ENCODE peak calls at places on chromosome 14, in ten cellular contexts. S, U, P, N, O, W, D, Q, X and B are unnamed samples.

GRCh38 chr14:71245659-71246361 is 338.6 kb downstream of the PCNX1 start:
- DNase-seq in S (no peak), U (no peak), P (no peak), N (no peak), O (no peak), W (no peak), D (no peak), Q (no peak), X (no peak), B (no peak)

GRCh38 chr14:29648045-29648444 is 279.6 kb downstream of the PRKD1 start:
- DNase-seq in S (no peak), U (no peak), P (no peak), N (no peak), O (peak), W (no peak), D (no peak), Q (no peak), X (peak), B (no peak)

GRCh38 chr14:103155013-103155412 is 31.8 kb downstream of the TNFAIP2 start:
- DNase-seq in S (peak), U (no peak), P (peak), N (peak), O (no peak), W (no peak), D (peak), Q (peak), X (peak), B (no peak)

GRCh38 chr14:89427426-89428162 is 10.6 kb upstream of the FOXN3 start:
- DNase-seq in S (no peak), U (no peak), P (no peak), N (no peak), O (no peak), W (no peak), D (no peak), Q (no peak), X (peak), B (no peak)

GRCh38 chr14:75334191-75335051 is 55.8 kb downstream of the FOS start:
- DNase-seq in S (no peak), U (no peak), P (no peak), N (peak), O (no peak), W (no peak), D (peak), Q (no peak), X (peak), B (no peak)

GRCh38 chr14:92654206-92654901 is 94.1 kb downstream of the LGMN start:
- DNase-seq in S (no peak), U (no peak), P (no peak), N (no peak), O (no peak), W (no peak), D (no peak), Q (no peak), X (no peak), B (no peak)

GRCh38 chr14:71250791-71251190 is 343.5 kb downstream of the PCNX1 start:
- DNase-seq in S (no peak), U (no peak), P (no peak), N (no peak), O (no peak), W (no peak), D (no peak), Q (no peak), X (peak), B (no peak)

GRCh38 chr14:76201162-76201561 is 49.4 kb downstream of the GPATCH2L start:
- DNase-seq in S (peak), U (no peak), P (no peak), N (no peak), O (peak), W (peak), D (no peak), Q (no peak), X (peak), B (peak)

GRCh38 chr14:72070458-72070857 is 138.2 kb downstream of the RGS6 start:
- DNase-seq in S (no peak), U (no peak), P (no peak), N (no peak), O (no peak), W (no peak), D (no peak), Q (no peak), X (no peak), B (no peak)

GRCh38 chr14:22469541-22470303 is 119.3 kb downstream of the DAD1 start:
- DNase-seq in S (no peak), U (no peak), P (no peak), N (no peak), O (no peak), W (no peak), D (no peak), Q (no peak), X (no peak), B (no peak)

GRCh38 chr14:22472466-22472865 is 116.6 kb downstream of the DAD1 start:
- DNase-seq in S (no peak), U (no peak), P (no peak), N (no peak), O (no peak), W (no peak), D (no peak), Q (no peak), X (no peak), B (no peak)

GRCh38 chr14:22472935-22473854 is 115.8 kb downstream of the DAD1 start:
- DNase-seq in S (peak), U (peak), P (peak), N (peak), O (no peak), W (no peak), D (no peak), Q (peak), X (peak), B (no peak)

GRCh38 chr14:22474730-22475351 is 114.2 kb downstream of the DAD1 start:
- DNase-seq in S (no peak), U (no peak), P (no peak), N (no peak), O (peak), W (no peak), D (no peak), Q (no peak), X (no peak), B (no peak)

GRCh38 chr14:22471545-22472121 is 117.4 kb downstream of the DAD1 start:
- DNase-seq in S (peak), U (peak), P (peak), N (no peak), O (peak), W (no peak), D (no peak), Q (peak), X (no peak), B (no peak)
- TF ChIP-seq CTCF in S (peak), U (peak), P (peak), N (peak), O (peak), W (peak), D (peak), Q (peak), X (peak), B (peak)

GRCh38 chr14:49620182-49621113 is at the start of the genes MGAT2 and RPL36AL:
- DNase-seq in S (peak), U (peak), P (peak), N (peak), O (peak), W (peak), D (peak), Q (peak), X (peak), B (peak)
- H3K4me3 ChIP-seq in S (peak), U (peak), P (peak), N (peak), O (peak), W (peak), D (peak), Q (peak), X (peak), B (peak)

DNA sequence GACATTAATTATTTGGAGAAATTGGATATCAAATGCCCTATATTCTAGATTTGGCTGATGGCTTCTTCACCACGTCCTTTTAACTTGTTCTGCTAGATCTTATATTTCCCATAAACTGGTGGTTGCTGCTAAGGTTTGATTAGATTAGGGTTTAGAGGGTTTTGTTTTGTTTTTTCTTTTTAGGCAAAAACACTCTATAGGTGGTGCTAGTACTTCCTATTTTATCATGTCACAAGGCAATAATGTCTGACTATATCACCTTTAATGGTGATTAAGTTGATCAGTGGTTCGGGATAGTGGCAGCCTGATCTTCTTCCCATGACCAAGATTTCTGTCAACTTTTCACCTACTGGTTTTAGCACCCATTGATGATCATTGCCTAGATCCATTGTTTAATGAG is 455.1 kb downstream of the RAD51B start:
- DNase-seq in S (no peak), U (no peak), P (no peak), N (no peak), O (no peak), W (no peak), D (no peak), Q (no peak), X (no peak), B (no peak)
- TF ChIP-seq CTCF in S (no peak), U (peak), P (no peak), N (no peak), O (no peak), W (no peak), D (no peak), Q (no peak), X (no peak), B (no peak)

GRCh38 chr14:64114796-64115195 is 179.4 kb downstream of the ESR2 start:
- DNase-seq in S (no peak), U (no peak), P (no peak), N (no peak), O (no peak), W (no peak), D (no peak), Q (no peak), X (no peak), B (no peak)

GRCh38 chr14:64112859-64113258 is 181.3 kb downstream of the ESR2 start:
- DNase-seq in S (no peak), U (no peak), P (no peak), N (no peak), O (no peak), W (no peak), D (no peak), Q (peak), X (no peak), B (no peak)

GRCh38 chr14:64113279-64113678 is 180.9 kb downstream of the ESR2 start:
- DNase-seq in S (no peak), U (no peak), P (no peak), N (no peak), O (no peak), W (no peak), D (no peak), Q (peak), X (no peak), B (no peak)

GRCh38 chr14:64115401-64115800 is 178.8 kb downstream of the ESR2 start:
- DNase-seq in S (no peak), U (no peak), P (no peak), N (no peak), O (no peak), W (no peak), D (no peak), Q (no peak), X (no peak), B (no peak)

DNA sequence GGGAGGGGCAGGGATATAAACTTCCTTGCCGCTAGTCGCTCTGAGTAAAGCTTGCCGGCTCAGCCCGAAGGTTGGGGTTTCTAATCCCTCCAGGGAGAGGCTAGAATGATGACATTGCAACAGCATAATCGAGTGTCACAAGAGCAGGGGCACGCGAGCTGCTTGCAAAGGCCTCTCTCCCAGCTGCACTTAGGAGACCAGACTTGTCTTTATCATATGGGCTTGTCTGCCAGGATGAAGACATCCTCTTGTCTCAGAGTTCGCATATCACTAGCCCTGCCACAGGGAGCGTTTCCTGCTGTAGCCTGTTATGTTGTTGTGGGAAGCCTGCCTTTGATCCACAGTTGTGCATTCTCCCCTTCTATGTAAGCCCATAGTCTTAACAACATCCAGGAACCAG is 180.0 kb downstream of the ESR2 start:
- DNase-seq in S (no peak), U (peak), P (no peak), N (no peak), O (no peak), W (no peak), D (no peak), Q (peak), X (no peak), B (no peak)
- H3K4me3 ChIP-seq in S (no peak), U (no peak), P (no peak), N (no peak), O (no peak), W (no peak), D (no peak), Q (no peak), X (no peak), B (no peak)

DNA sequence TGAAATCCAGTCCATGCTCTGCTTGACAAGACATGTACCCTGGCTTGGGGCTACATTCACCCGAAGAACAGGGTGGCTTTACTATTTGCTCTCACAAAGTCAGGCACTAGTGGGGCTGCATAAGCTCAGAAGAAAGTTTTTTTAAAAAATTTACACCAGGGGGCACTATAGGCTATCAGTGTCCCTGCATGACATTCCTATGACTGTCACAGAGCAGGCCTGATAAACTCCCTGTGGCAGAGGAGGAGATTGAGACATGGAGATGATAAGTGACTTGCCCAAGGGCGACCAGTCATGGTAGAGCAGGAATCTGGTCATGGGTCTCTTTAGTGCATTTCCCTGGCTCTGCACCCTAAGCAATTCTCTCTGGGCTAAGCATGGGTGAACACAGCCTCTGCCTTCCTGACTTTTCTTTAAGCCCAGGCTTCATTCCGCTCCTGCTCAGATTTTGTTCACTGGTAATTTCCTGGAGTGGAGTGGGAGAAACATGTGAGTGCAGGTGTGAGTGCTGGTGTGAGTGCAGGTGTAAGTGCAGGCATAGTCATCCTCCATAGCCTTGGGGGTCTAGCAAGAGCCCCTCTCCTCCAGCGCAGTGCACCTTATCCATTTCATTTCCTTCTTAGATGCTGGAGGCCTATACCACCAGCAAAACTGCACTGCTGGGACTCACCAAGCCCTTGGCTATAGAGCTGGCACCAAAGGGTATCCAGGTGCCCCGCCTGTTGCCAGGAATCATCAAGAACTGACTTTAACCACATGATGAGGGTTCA is 91.6 kb downstream of the DHRS2 start:
- DNase-seq in S (peak), U (peak), P (peak), N (no peak), O (peak), W (peak), D (no peak), Q (peak), X (peak), B (no peak)
- TF ChIP-seq CTCF in S (peak), U (peak), P (peak), N (peak), O (peak), W (peak), D (no peak), Q (peak), X (peak), B (peak)

GRCh38 chr14:22318951-22319350 is 270.1 kb downstream of the DAD1 start:
- DNase-seq in S (no peak), U (no peak), P (no peak), N (no peak), O (no peak), W (no peak), D (no peak), Q (no peak), X (no peak), B (no peak)
- H3K4me3 ChIP-seq in S (no peak), U (no peak), P (no peak), N (no peak), O (no peak), W (no peak), D (no peak), Q (no peak), X (no peak), B (no peak)

GRCh38 chr14:36059531-36059930 is 117.0 kb downstream of the PTCSC3 start:
- DNase-seq in S (no peak), U (no peak), P (no peak), N (no peak), O (no peak), W (no peak), D (no peak), Q (no peak), X (no peak), B (no peak)
- TF ChIP-seq CTCF in S (no peak), U (no peak), P (no peak), N (no peak), O (no peak), W (no peak), D (no peak), Q (no peak), X (no peak), B (no peak)

DNA sequence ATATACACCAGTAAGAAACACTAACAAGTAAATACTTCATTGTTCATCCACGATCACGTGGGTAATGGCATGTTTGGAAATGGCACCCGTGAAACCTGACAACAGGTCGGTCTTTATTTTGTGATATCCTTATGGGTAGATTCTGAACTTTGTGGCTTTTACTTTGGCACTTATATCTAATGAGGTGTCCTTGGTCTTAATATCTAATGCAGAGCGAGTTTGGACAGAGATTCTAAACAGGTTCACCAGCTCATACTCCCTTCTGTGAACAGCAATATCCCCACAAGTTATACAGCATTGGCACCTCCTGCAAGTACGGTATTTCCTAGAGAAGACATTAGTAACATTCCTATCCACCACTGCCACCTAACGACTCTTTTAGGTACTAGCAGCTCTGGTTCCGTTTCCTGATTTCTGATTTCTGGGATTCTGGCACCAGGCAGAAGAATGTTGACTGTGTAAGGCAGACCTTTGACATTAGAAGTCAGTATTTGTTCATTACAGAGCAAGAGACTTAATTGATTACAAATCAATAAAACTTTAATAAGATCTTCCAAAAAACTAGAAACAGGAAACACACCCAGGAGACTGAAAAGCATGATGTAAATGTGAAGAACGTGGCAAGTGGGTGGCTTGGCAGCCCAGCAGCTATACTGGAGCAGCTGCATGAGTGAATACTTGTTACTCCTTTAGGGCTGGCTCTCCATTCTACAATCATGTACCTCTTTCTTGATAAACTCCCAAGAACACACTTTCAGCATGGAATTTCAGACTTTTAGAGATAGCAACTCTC is 2.5 kb downstream of the ANG start:
- DNase-seq in S (peak), U (peak), P (peak), N (peak), O (peak), W (peak), D (no peak), Q (peak), X (peak), B (no peak)
- H3K4me3 ChIP-seq in S (peak), U (no peak), P (no peak), N (no peak), O (no peak), W (no peak), D (no peak), Q (no peak), X (no peak), B (no peak)

GRCh38 chr14:36976571-36977023 is 195.8 kb downstream of the SLC25A21 start:
- DNase-seq in S (no peak), U (peak), P (no peak), N (no peak), O (peak), W (no peak), D (no peak), Q (no peak), X (peak), B (no peak)

GRCh38 chr14:36974985-36975384 is 197.4 kb downstream of the SLC25A21 start:
- DNase-seq in S (no peak), U (no peak), P (no peak), N (no peak), O (no peak), W (no peak), D (no peak), Q (no peak), X (no peak), B (no peak)

GRCh38 chr14:36973806-36974442 is 198.5 kb downstream of the SLC25A21 start:
- DNase-seq in S (no peak), U (peak), P (no peak), N (no peak), O (peak), W (no peak), D (no peak), Q (no peak), X (peak), B (peak)

GRCh38 chr14:36979863-36980262 is 192.5 kb downstream of the SLC25A21 start:
- DNase-seq in S (no peak), U (no peak), P (no peak), N (no peak), O (no peak), W (no peak), D (no peak), Q (no peak), X (no peak), B (no peak)

DNA sequence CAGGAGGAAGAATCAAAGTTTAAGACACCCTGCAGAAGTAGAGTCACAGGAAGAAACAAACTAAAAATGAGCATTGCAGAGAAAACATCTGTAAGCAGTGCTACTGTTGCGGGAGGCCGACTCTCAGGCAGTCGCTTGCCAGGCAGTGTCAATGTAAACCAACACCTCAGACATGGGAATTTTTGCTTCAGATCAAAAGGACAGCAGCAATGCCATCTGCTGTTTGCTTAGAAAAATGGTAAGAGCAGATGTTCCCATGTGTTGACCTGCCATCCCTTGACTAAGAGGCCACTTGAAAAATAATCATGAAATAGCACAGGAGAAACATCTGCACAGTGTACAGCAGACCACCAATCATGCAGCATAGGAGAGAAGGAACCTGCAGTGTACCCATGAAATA is 196.6 kb downstream of the SLC25A21 start:
- DNase-seq in S (no peak), U (peak), P (no peak), N (no peak), O (no peak), W (no peak), D (no peak), Q (no peak), X (no peak), B (no peak)
- TF ChIP-seq CTCF in S (peak), U (peak), P (peak), N (no peak), O (no peak), W (no peak), D (no peak), Q (no peak), X (no peak), B (no peak)